ENCODE peak calls at places on chromosome 22, in seven cellular contexts. One of them, this sample, is unnamed.

GRCh38 chr22:29795663-29796062 is 28.5 kb downstream of the UQCR10 start:
- DNase-seq in RWPE1: no peak
- DNase-seq in nephron progenitor cell: no peak
- DNase-seq in astrocyte of the spinal cord: no peak
- DNase-seq in fibroblast of mammary gland: no peak
- DNase-seq in HepG2: no peak
- DNase-seq in GM12865: no peak
- DNase-seq in this sample: no peak

GRCh38 chr22:45413368-45414211 is at the start of the genes RIBC2 and SMC1B:
- DNase-seq in GM12865: peak
- DNase-seq in astrocyte of the spinal cord: peak
- DNase-seq in HepG2: peak
- DNase-seq in RWPE1: peak
- DNase-seq in fibroblast of mammary gland: peak
- DNase-seq in nephron progenitor cell: peak
- DNase-seq in this sample: peak

GRCh38 chr22:46897246-46897623 is 134.8 kb downstream of the TBC1D22A start:
- DNase-seq in GM12865: no peak
- DNase-seq in RWPE1: no peak
- DNase-seq in fibroblast of mammary gland: peak
- DNase-seq in HepG2: no peak
- DNase-seq in nephron progenitor cell: no peak
- DNase-seq in astrocyte of the spinal cord: no peak
- DNase-seq in this sample: no peak

GRCh38 chr22:44676441-44677298 is 25.3 kb upstream of the PRR5 start:
- DNase-seq in fibroblast of mammary gland: no peak
- DNase-seq in nephron progenitor cell: no peak
- DNase-seq in RWPE1: no peak
- DNase-seq in GM12865: no peak
- DNase-seq in HepG2: peak
- DNase-seq in astrocyte of the spinal cord: no peak
- DNase-seq in this sample: no peak

GRCh38 chr22:44437493-44438015 is 60.5 kb downstream of the RTL6 start:
- DNase-seq in astrocyte of the spinal cord: peak
- DNase-seq in nephron progenitor cell: no peak
- DNase-seq in GM12865: no peak
- DNase-seq in fibroblast of mammary gland: peak
- DNase-seq in HepG2: no peak
- DNase-seq in RWPE1: no peak
- DNase-seq in this sample: no peak

GRCh38 chr22:43975041-43975440 is 19.8 kb downstream of the SAMM50 start:
- DNase-seq in fibroblast of mammary gland: no peak
- DNase-seq in HepG2: no peak
- DNase-seq in nephron progenitor cell: no peak
- DNase-seq in astrocyte of the spinal cord: no peak
- DNase-seq in GM12865: no peak
- DNase-seq in RWPE1: no peak
- DNase-seq in this sample: no peak

GRCh38 chr22:38401336-38402084 is 53.5 kb downstream of the KCNJ4 start:
- DNase-seq in astrocyte of the spinal cord: no peak
- DNase-seq in RWPE1: no peak
- DNase-seq in nephron progenitor cell: no peak
- DNase-seq in fibroblast of mammary gland: no peak
- DNase-seq in GM12865: no peak
- DNase-seq in HepG2: peak
- DNase-seq in this sample: no peak

GRCh38 chr22:22348127-22348814 is 103.7 kb downstream of the VPREB1 start:
- DNase-seq in RWPE1: no peak
- DNase-seq in astrocyte of the spinal cord: no peak
- DNase-seq in GM12865: peak
- DNase-seq in HepG2: peak
- DNase-seq in nephron progenitor cell: no peak
- DNase-seq in fibroblast of mammary gland: no peak
- DNase-seq in this sample: no peak

GRCh38 chr22:45629469-45630089 is 42.1 kb upstream of the ATXN10 start:
- DNase-seq in GM12865: no peak
- DNase-seq in fibroblast of mammary gland: no peak
- DNase-seq in HepG2: peak
- DNase-seq in astrocyte of the spinal cord: no peak
- DNase-seq in nephron progenitor cell: peak
- DNase-seq in RWPE1: no peak
- DNase-seq in this sample: no peak

GRCh38 chr22:45268167-45268957 is 16.4 kb upstream of the UPK3A start:
- DNase-seq in HepG2: no peak
- DNase-seq in fibroblast of mammary gland: no peak
- DNase-seq in astrocyte of the spinal cord: no peak
- DNase-seq in nephron progenitor cell: peak
- DNase-seq in RWPE1: no peak
- DNase-seq in GM12865: no peak
- DNase-seq in this sample: no peak

GRCh38 chr22:37967637-37968451 is 14.3 kb downstream of the POLR2F start:
- DNase-seq in nephron progenitor cell: no peak
- DNase-seq in fibroblast of mammary gland: no peak
- DNase-seq in GM12865: no peak
- DNase-seq in HepG2: no peak
- DNase-seq in astrocyte of the spinal cord: no peak
- DNase-seq in RWPE1: no peak
- DNase-seq in this sample: no peak

GRCh38 chr22:24153353-24153752 is 27.9 kb upstream of the SUSD2 start:
- DNase-seq in HepG2: no peak
- DNase-seq in astrocyte of the spinal cord: no peak
- DNase-seq in GM12865: peak
- DNase-seq in fibroblast of mammary gland: no peak
- DNase-seq in nephron progenitor cell: no peak
- DNase-seq in RWPE1: no peak
- DNase-seq in this sample: no peak

GRCh38 chr22:31193092-31193491 is 19.0 kb upstream of the LIMK2 start:
- DNase-seq in RWPE1: no peak
- DNase-seq in GM12865: no peak
- DNase-seq in fibroblast of mammary gland: no peak
- DNase-seq in astrocyte of the spinal cord: no peak
- DNase-seq in HepG2: no peak
- DNase-seq in nephron progenitor cell: no peak
- DNase-seq in this sample: no peak
- TF ChIP-seq CTCF in RWPE1: no peak
- TF ChIP-seq CTCF in GM12865: no peak
- TF ChIP-seq CTCF in fibroblast of mammary gland: no peak
- TF ChIP-seq CTCF in astrocyte of the spinal cord: no peak
- TF ChIP-seq CTCF in HepG2: no peak
- TF ChIP-seq CTCF in nephron progenitor cell: no peak
- TF ChIP-seq CTCF in this sample: no peak

GRCh38 chr22:32511274-32511673 is 36.7 kb downstream of the FBXO7 start:
- DNase-seq in nephron progenitor cell: no peak
- DNase-seq in GM12865: no peak
- DNase-seq in HepG2: no peak
- DNase-seq in astrocyte of the spinal cord: no peak
- DNase-seq in RWPE1: no peak
- DNase-seq in fibroblast of mammary gland: no peak
- DNase-seq in this sample: no peak

GRCh38 chr22:32509045-32509444 is 34.4 kb downstream of the FBXO7 start:
- DNase-seq in RWPE1: no peak
- DNase-seq in GM12865: no peak
- DNase-seq in nephron progenitor cell: no peak
- DNase-seq in astrocyte of the spinal cord: no peak
- DNase-seq in fibroblast of mammary gland: no peak
- DNase-seq in HepG2: no peak
- DNase-seq in this sample: no peak

GRCh38 chr22:32511776-32512175 is 37.2 kb downstream of the FBXO7 start:
- DNase-seq in fibroblast of mammary gland: no peak
- DNase-seq in astrocyte of the spinal cord: no peak
- DNase-seq in nephron progenitor cell: no peak
- DNase-seq in RWPE1: no peak
- DNase-seq in GM12865: no peak
- DNase-seq in HepG2: no peak
- DNase-seq in this sample: no peak

GRCh38 chr22:32515074-32515473 is 40.5 kb downstream of the FBXO7 start:
- DNase-seq in astrocyte of the spinal cord: no peak
- DNase-seq in nephron progenitor cell: no peak
- DNase-seq in fibroblast of mammary gland: no peak
- DNase-seq in GM12865: no peak
- DNase-seq in RWPE1: no peak
- DNase-seq in HepG2: no peak
- DNase-seq in this sample: no peak

GRCh38 chr22:32512267-32512982 is 37.8 kb downstream of the FBXO7 start:
- DNase-seq in astrocyte of the spinal cord: no peak
- DNase-seq in RWPE1: no peak
- DNase-seq in HepG2: peak
- DNase-seq in GM12865: no peak
- DNase-seq in nephron progenitor cell: no peak
- DNase-seq in fibroblast of mammary gland: no peak
- DNase-seq in this sample: no peak
- TF ChIP-seq CTCF in astrocyte of the spinal cord: no peak
- TF ChIP-seq CTCF in RWPE1: no peak
- TF ChIP-seq CTCF in HepG2: no peak
- TF ChIP-seq CTCF in GM12865: no peak
- TF ChIP-seq CTCF in nephron progenitor cell: no peak
- TF ChIP-seq CTCF in fibroblast of mammary gland: no peak
- TF ChIP-seq CTCF in this sample: no peak

GRCh38 chr22:27919943-27920755 is 1.1 kb upstream of the PITPNB start:
- DNase-seq in RWPE1: no peak
- DNase-seq in nephron progenitor cell: peak
- DNase-seq in fibroblast of mammary gland: peak
- DNase-seq in GM12865: no peak
- DNase-seq in astrocyte of the spinal cord: peak
- DNase-seq in HepG2: peak
- DNase-seq in this sample: no peak
- TF ChIP-seq CTCF in RWPE1: no peak
- TF ChIP-seq CTCF in nephron progenitor cell: no peak
- TF ChIP-seq CTCF in fibroblast of mammary gland: peak
- TF ChIP-seq CTCF in GM12865: no peak
- TF ChIP-seq CTCF in astrocyte of the spinal cord: peak
- TF ChIP-seq CTCF in HepG2: peak
- TF ChIP-seq CTCF in this sample: no peak

GRCh38 chr22:40583058-40583741 is 53.3 kb downstream of the MRTFA start:
- DNase-seq in astrocyte of the spinal cord: no peak
- DNase-seq in nephron progenitor cell: no peak
- DNase-seq in fibroblast of mammary gland: no peak
- DNase-seq in GM12865: peak
- DNase-seq in HepG2: no peak
- DNase-seq in RWPE1: no peak
- DNase-seq in this sample: peak

GRCh38 chr22:40585205-40585778 is 51.2 kb downstream of the MRTFA start:
- DNase-seq in astrocyte of the spinal cord: no peak
- DNase-seq in GM12865: peak
- DNase-seq in HepG2: no peak
- DNase-seq in nephron progenitor cell: no peak
- DNase-seq in fibroblast of mammary gland: no peak
- DNase-seq in RWPE1: no peak
- DNase-seq in this sample: no peak

GRCh38 chr22:40582063-40582462 is 54.5 kb downstream of the MRTFA start:
- DNase-seq in nephron progenitor cell: no peak
- DNase-seq in astrocyte of the spinal cord: no peak
- DNase-seq in RWPE1: no peak
- DNase-seq in GM12865: no peak
- DNase-seq in fibroblast of mammary gland: no peak
- DNase-seq in HepG2: no peak
- DNase-seq in this sample: no peak

GRCh38 chr22:40578171-40578570 is 58.3 kb downstream of the MRTFA start:
- DNase-seq in fibroblast of mammary gland: no peak
- DNase-seq in astrocyte of the spinal cord: no peak
- DNase-seq in RWPE1: no peak
- DNase-seq in GM12865: no peak
- DNase-seq in nephron progenitor cell: no peak
- DNase-seq in HepG2: no peak
- DNase-seq in this sample: no peak

DNA sequence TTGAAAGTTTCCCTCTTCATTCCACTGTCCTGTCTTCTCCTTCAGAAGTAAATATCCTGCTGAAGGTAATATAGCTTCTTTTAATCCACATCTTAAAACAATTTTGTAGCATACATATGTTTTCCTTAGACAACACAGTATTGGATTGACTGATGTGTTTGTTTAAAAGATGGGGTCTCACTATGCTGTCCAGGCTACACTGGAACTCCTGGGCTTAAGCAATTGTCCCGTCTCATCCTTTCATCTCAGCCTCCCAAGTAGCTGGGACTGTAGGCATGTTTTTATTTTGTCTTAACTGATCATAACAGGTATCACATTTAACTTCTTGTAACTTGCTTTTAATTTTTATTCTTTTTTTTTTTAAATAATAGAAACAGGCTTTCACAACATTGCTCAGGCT is 55.9 kb downstream of the MRTFA start:
- DNase-seq in fibroblast of mammary gland: no peak
- DNase-seq in GM12865: no peak
- DNase-seq in HepG2: no peak
- DNase-seq in astrocyte of the spinal cord: no peak
- DNase-seq in nephron progenitor cell: no peak
- DNase-seq in RWPE1: no peak
- DNase-seq in this sample: no peak
- TF ChIP-seq CTCF in fibroblast of mammary gland: no peak
- TF ChIP-seq CTCF in GM12865: no peak
- TF ChIP-seq CTCF in HepG2: no peak
- TF ChIP-seq CTCF in astrocyte of the spinal cord: no peak
- TF ChIP-seq CTCF in nephron progenitor cell: no peak
- TF ChIP-seq CTCF in RWPE1: no peak
- TF ChIP-seq CTCF in this sample: no peak

DNA sequence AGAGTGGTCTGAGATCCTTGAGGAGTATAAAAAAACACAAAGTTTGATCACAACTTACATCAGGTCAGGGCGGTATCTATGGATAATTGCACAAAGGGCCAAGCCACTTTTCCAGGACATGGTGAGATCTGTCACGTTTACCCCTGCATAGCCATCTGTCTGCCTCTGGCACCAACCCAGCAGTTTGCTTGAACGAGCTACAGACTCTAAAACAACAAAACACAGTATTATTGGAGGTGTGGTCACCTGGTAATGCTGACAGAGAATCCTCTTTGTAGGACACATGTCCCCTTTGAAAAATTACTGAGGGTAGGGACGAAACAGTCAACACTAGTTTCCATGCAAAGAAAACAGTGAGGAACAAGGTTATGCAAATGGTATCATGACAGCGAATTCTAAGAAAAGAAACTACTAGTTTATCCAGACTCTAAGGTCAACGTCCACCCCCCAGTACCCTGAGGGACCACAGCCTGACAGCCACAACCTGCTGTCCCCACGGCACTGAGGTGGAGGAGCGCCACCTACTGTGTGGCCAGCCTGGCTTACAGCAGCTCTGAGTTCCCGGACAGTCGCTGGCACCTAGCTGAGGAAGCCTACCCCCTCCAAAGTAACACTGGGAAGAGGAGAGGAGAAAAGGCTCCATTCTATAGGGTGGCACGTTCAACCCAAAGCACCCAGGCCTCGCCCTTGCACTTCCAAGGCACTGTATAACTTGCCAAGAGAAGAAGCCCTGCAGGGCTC is 117.3 kb upstream of the BID start:
- DNase-seq in fibroblast of mammary gland: no peak
- DNase-seq in GM12865: peak
- DNase-seq in RWPE1: no peak
- DNase-seq in HepG2: peak
- DNase-seq in astrocyte of the spinal cord: no peak
- DNase-seq in nephron progenitor cell: peak
- DNase-seq in this sample: peak
- TF ChIP-seq CTCF in fibroblast of mammary gland: peak
- TF ChIP-seq CTCF in GM12865: peak
- TF ChIP-seq CTCF in RWPE1: peak
- TF ChIP-seq CTCF in HepG2: peak
- TF ChIP-seq CTCF in astrocyte of the spinal cord: peak
- TF ChIP-seq CTCF in nephron progenitor cell: no peak
- TF ChIP-seq CTCF in this sample: peak